ENCODE peak calls at places on chromosomes 11 and 22, in four cellular contexts. W is HepG2, A is K562, L is GM12878. B is an unnamed sample.

GRCh38 chr22:39723899-39724351 is 153.4 kb downstream of the CACNA1I start:
- DNase-seq in W (peak), A (peak), L (no peak), B (no peak)

GRCh38 chr11:107250017-107250416 is 207.6 kb downstream of the CWF19L2 start:
- DNase-seq in W (no peak), A (no peak), L (no peak), B (no peak)

GRCh38 chr11:17275376-17276235 is 933 bp upstream of the NUCB2 start:
- DNase-seq in W (peak), A (no peak), L (no peak), B (no peak)

GRCh38 chr11:117080370-117080769 is 17.9 kb downstream of the SIK3 start:
- DNase-seq in W (no peak), A (no peak), L (no peak), B (no peak)

GRCh38 chr11:40306938-40307548 is 1152.4 kb downstream of the LRRC4C start:
- DNase-seq in W (peak), A (peak), L (no peak), B (peak)

GRCh38 chr11:3217751-3218482 is 696 bp downstream of the MRGPRG start:
- DNase-seq in W (no peak), A (no peak), L (no peak), B (no peak)

GRCh38 chr11:82939456-82939855 is 37.9 kb downstream of the DDIAS start:
- DNase-seq in W (no peak), A (no peak), L (no peak), B (no peak)

GRCh38 chr11:128948583-128948982 is 5.9 kb upstream of the TP53AIP1 start:
- DNase-seq in W (no peak), A (no peak), L (no peak), B (no peak)

GRCh38 chr11:128765571-128766530 is 72.0 kb downstream of the FLI1 start:
- DNase-seq in W (no peak), A (no peak), L (no peak), B (no peak)

GRCh38 chr11:121763526-121763925 is 310.8 kb upstream of the SORL1-AS1 start:
- DNase-seq in W (no peak), A (no peak), L (peak), B (no peak)

DNA sequence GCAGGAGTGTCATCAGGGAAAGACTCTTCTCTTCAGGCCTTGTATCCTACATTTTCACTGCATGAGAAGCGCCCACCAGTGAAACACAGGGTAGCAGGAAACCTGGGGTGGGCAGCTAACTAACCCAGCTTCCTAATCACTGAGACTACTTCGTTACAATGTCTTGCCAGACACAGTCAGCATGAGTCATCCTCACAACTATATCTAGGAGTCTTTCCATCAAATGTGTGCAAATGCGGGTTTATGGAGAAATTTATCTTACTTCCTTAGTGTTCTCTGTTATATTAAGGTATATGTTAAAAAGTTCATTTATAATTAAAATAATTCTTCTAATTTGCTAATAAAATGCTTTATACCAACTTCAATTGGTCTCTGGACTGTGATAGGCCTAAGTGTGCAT is 79.9 kb upstream of the RAB1B start:
- DNase-seq in W (no peak), A (no peak), L (no peak), B (no peak)
- TF ChIP-seq TARDBP in W (no peak), A (no peak), L (no peak), B (no peak)

GRCh38 chr11:11808992-11809583 is 32.7 kb upstream of the USP47 start:
- DNase-seq in W (no peak), A (no peak), L (no peak), B (no peak)

GRCh38 chr11:11807811-11808210 is 34.0 kb upstream of the USP47 start:
- DNase-seq in W (no peak), A (no peak), L (no peak), B (no peak)

GRCh38 chr11:11806074-11806473 is 35.7 kb upstream of the USP47 start:
- DNase-seq in W (no peak), A (no peak), L (no peak), B (no peak)

GRCh38 chr11:11805228-11805627 is 36.5 kb upstream of the USP47 start:
- DNase-seq in W (no peak), A (no peak), L (no peak), B (no peak)

DNA sequence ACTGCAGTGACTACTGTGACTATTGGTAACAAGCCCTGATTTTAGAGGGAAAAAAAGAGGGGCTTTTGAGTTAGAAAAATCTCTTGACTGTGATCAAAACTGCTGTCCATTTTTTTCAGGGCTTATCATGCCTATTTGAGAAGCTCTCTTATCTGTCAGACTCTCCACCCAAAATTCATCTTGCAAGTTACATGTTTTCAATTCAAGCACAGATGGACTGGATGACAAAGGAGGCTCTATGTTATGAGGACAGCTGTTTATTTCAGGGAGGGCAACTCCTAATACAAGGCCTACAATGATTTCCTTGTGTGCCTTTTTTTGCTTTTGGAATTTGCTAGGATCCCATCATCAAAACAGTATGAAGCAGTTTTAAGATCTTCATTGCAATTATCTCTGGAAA is 35.2 kb upstream of the USP47 start:
- DNase-seq in W (no peak), A (no peak), L (no peak), B (no peak)
- TF ChIP-seq TARDBP in W (no peak), A (no peak), L (no peak), B (no peak)

GRCh38 chr22:19871845-19872778 is 17.4 kb upstream of the GNB1L start:
- DNase-seq in W (no peak), A (no peak), L (no peak), B (no peak)

GRCh38 chr22:19868773-19869471 is 14.2 kb upstream of the GNB1L start:
- DNase-seq in W (no peak), A (no peak), L (no peak), B (no peak)

GRCh38 chr22:19869497-19870152 is 15.0 kb upstream of the GNB1L start:
- DNase-seq in W (no peak), A (no peak), L (no peak), B (no peak)

GRCh38 chr22:19871023-19871844 is 16.6 kb upstream of the GNB1L start:
- DNase-seq in W (no peak), A (no peak), L (no peak), B (no peak)

GRCh38 chr22:19870153-19871022 is 15.7 kb upstream of the GNB1L start:
- DNase-seq in W (peak), A (no peak), L (no peak), B (no peak)
- TF ChIP-seq TARDBP in W (no peak), A (no peak), L (no peak), B (no peak)

DNA sequence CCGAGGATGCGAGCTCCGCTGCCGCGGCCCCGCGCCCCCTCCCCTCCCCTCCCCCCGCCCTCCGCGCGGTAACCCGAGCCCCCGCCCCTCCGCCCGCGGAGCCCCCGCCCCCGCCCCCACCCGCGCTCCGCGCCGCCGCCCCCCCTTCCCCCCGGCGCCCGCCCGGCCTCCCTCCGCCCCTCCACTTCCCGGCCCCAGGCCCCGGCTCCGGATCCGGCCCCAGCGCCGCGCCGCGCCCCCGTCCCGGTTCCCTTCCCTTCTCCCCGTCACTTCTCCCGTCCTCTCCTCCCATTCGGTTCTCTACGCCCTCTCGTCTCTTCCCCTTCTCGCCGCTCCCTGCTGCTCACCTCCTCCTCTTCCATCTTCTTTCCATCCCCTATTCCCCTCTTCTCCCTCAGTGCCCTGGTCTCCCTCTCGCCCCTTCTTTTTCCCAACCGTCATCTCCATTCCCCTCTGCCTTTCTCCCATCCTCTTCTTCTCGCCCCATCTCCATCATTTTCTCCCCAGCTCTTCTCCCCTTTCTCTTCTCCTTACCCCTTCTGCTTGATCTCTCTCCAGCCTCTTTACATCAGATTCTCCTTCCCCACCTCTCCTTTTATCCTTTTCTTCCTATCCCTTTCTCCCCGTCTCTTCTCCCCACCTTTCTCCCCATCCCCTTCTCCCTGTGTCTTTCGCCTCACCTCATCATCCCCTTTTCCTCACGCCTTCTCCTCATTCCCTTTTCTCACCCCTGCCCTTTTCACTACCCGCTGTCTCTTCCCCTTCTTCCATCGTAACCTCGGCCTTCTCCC is at the start of gene DCHS1:
- DNase-seq in W (no peak), A (peak), L (no peak), B (peak)
- TF ChIP-seq TARDBP in W (no peak), A (no peak), L (no peak), B (no peak)

GRCh38 chr22:17672417-17672991 is 33.9 kb downstream of the BCL2L13 start:
- DNase-seq in W (no peak), A (no peak), L (no peak), B (no peak)
- TF ChIP-seq TARDBP in W (no peak), A (no peak), L (no peak), B (no peak)

GRCh38 chr22:31530816-31531180 is 34.5 kb downstream of the SFI1 start:
- DNase-seq in W (no peak), A (no peak), L (no peak), B (no peak)
- TF ChIP-seq TARDBP in W (no peak), A (no peak), L (no peak), B (no peak)

GRCh38 chr11:69918938-69919650 is 99.9 kb upstream of the FGF3 start:
- DNase-seq in W (peak), A (peak), L (no peak), B (peak)
- TF ChIP-seq TARDBP in W (no peak), A (no peak), L (no peak), B (no peak)

GRCh38 chr11:9274499-9275228 is 9.5 kb upstream of the DENND5A start:
- DNase-seq in W (no peak), A (no peak), L (no peak), B (no peak)

GRCh38 chr11:9280655-9281301 is 15.6 kb upstream of the DENND5A start:
- DNase-seq in W (no peak), A (no peak), L (peak), B (no peak)

GRCh38 chr11:9276571-9276970 is 11.4 kb upstream of the DENND5A start:
- DNase-seq in W (no peak), A (no peak), L (no peak), B (no peak)

GRCh38 chr11:9273430-9274336 is 8.5 kb upstream of the DENND5A start:
- DNase-seq in W (no peak), A (no peak), L (no peak), B (no peak)

GRCh38 chr11:9277176-9277575 is 12.0 kb upstream of the DENND5A start:
- DNase-seq in W (no peak), A (no peak), L (no peak), B (no peak)
- TF ChIP-seq TARDBP in W (no peak), A (no peak), L (no peak), B (no peak)

DNA sequence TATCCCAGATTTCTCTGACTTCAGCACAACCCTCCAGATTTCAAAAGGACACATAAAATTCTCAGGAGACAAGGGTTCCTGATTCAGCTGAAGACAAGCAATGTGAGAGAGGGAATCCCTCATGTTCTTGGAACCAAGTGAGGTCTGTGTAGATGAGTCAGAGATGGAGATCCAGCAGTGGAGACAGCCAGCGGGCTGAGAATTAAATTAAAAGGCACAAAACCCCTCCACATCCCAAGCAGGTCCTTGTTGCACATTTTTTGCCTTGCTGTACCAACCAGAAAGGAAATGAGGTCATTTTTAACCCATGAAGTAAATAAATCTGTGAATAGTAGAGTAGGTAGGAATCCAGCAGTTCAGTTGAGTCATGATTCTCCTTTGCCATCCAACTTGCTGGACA is 9.7 kb downstream of the MTNR1B start:
- DNase-seq in W (no peak), A (peak), L (no peak), B (no peak)
- TF ChIP-seq TARDBP in W (no peak), A (no peak), L (no peak), B (no peak)